ENCODE peak calls at places on chromosome 17, in nine cellular contexts. One of them, this sample, is unnamed. For H3K36me3, the result is how much of the 10 kb centered on the place peaks cover.

GRCh38 chr17:43779145-43780125 is 658 bp upstream of the DUSP3 start:
- DNase-seq in psoas muscle: no peak
- DNase-seq in body of pancreas: no peak
- DNase-seq in CD8-positive, alpha-beta memory T cell: no peak
- DNase-seq in brain microvascular endothelial cell: peak
- DNase-seq in SK-N-SH: no peak
- DNase-seq in PC-9: no peak
- DNase-seq in uterus: no peak
- DNase-seq in adipocyte: no peak
- DNase-seq in this sample: no peak

GRCh38 chr17:63290784-63291183 is 155.3 kb downstream of the CYB561 start:
- DNase-seq in CD8-positive, alpha-beta memory T cell: no peak
- DNase-seq in body of pancreas: no peak
- DNase-seq in brain microvascular endothelial cell: no peak
- DNase-seq in PC-9: no peak
- DNase-seq in adipocyte: no peak
- DNase-seq in psoas muscle: no peak
- DNase-seq in SK-N-SH: no peak
- DNase-seq in uterus: no peak
- DNase-seq in this sample: no peak

GRCh38 chr17:73187203-73187769 is 5.6 kb upstream of the COG1 start:
- DNase-seq in adipocyte: no peak
- DNase-seq in body of pancreas: no peak
- DNase-seq in uterus: no peak
- DNase-seq in SK-N-SH: no peak
- DNase-seq in psoas muscle: no peak
- DNase-seq in brain microvascular endothelial cell: no peak
- DNase-seq in PC-9: no peak
- DNase-seq in CD8-positive, alpha-beta memory T cell: no peak
- DNase-seq in this sample: no peak

GRCh38 chr17:49849711-49850610 is 2.1 kb upstream of the TAC4 start:
- DNase-seq in SK-N-SH: no peak
- DNase-seq in body of pancreas: no peak
- DNase-seq in uterus: no peak
- DNase-seq in psoas muscle: no peak
- DNase-seq in PC-9: no peak
- DNase-seq in CD8-positive, alpha-beta memory T cell: no peak
- DNase-seq in brain microvascular endothelial cell: no peak
- DNase-seq in adipocyte: no peak
- DNase-seq in this sample: no peak

GRCh38 chr17:40313660-40314556 is 4.9 kb downstream of the RARA start:
- DNase-seq in CD8-positive, alpha-beta memory T cell: no peak
- DNase-seq in adipocyte: no peak
- DNase-seq in PC-9: no peak
- DNase-seq in body of pancreas: no peak
- DNase-seq in psoas muscle: no peak
- DNase-seq in uterus: peak
- DNase-seq in SK-N-SH: no peak
- DNase-seq in brain microvascular endothelial cell: no peak
- DNase-seq in this sample: no peak

GRCh38 chr17:43475494-43476089 is 8.2 kb upstream of the DHX8 start:
- DNase-seq in brain microvascular endothelial cell: no peak
- DNase-seq in adipocyte: no peak
- DNase-seq in SK-N-SH: no peak
- DNase-seq in CD8-positive, alpha-beta memory T cell: no peak
- DNase-seq in body of pancreas: no peak
- DNase-seq in psoas muscle: no peak
- DNase-seq in uterus: no peak
- DNase-seq in PC-9: no peak
- DNase-seq in this sample: no peak

GRCh38 chr17:47837401-47838039 is 3.6 kb downstream of the SCRN2 start:
- DNase-seq in psoas muscle: no peak
- DNase-seq in body of pancreas: no peak
- DNase-seq in brain microvascular endothelial cell: no peak
- DNase-seq in uterus: no peak
- DNase-seq in CD8-positive, alpha-beta memory T cell: no peak
- DNase-seq in PC-9: no peak
- DNase-seq in SK-N-SH: no peak
- DNase-seq in adipocyte: no peak
- DNase-seq in this sample: no peak

GRCh38 chr17:51035436-51035835 is 85.2 kb downstream of the SPAG9 start:
- DNase-seq in uterus: no peak
- DNase-seq in body of pancreas: no peak
- DNase-seq in PC-9: no peak
- DNase-seq in psoas muscle: no peak
- DNase-seq in CD8-positive, alpha-beta memory T cell: no peak
- DNase-seq in adipocyte: peak
- DNase-seq in SK-N-SH: no peak
- DNase-seq in brain microvascular endothelial cell: peak
- DNase-seq in this sample: no peak

GRCh38 chr17:62163847-62164246 is 98.8 kb upstream of the MED13 start:
- DNase-seq in SK-N-SH: no peak
- DNase-seq in PC-9: peak
- DNase-seq in brain microvascular endothelial cell: no peak
- DNase-seq in psoas muscle: no peak
- DNase-seq in CD8-positive, alpha-beta memory T cell: no peak
- DNase-seq in uterus: no peak
- DNase-seq in body of pancreas: peak
- DNase-seq in adipocyte: no peak
- DNase-seq in this sample: no peak

GRCh38 chr17:78159575-78160158 is 8.7 kb upstream of the SYNGR2 start:
- DNase-seq in adipocyte: peak
- DNase-seq in PC-9: no peak
- DNase-seq in body of pancreas: no peak
- DNase-seq in CD8-positive, alpha-beta memory T cell: no peak
- DNase-seq in uterus: no peak
- DNase-seq in psoas muscle: no peak
- DNase-seq in SK-N-SH: no peak
- DNase-seq in brain microvascular endothelial cell: no peak
- DNase-seq in this sample: no peak

GRCh38 chr17:14118951-14119350 is 49.6 kb downstream of the COX10 start:
- DNase-seq in PC-9: no peak
- DNase-seq in uterus: no peak
- DNase-seq in psoas muscle: no peak
- DNase-seq in adipocyte: no peak
- DNase-seq in brain microvascular endothelial cell: no peak
- DNase-seq in body of pancreas: no peak
- DNase-seq in SK-N-SH: no peak
- DNase-seq in CD8-positive, alpha-beta memory T cell: no peak
- DNase-seq in this sample: no peak

GRCh38 chr17:55607736-55608341 is 96.6 kb upstream of the SMIM36 start:
- DNase-seq in SK-N-SH: no peak
- DNase-seq in CD8-positive, alpha-beta memory T cell: no peak
- DNase-seq in uterus: peak
- DNase-seq in PC-9: peak
- DNase-seq in adipocyte: peak
- DNase-seq in psoas muscle: peak
- DNase-seq in brain microvascular endothelial cell: no peak
- DNase-seq in body of pancreas: peak
- DNase-seq in this sample: peak

GRCh38 chr17:51439395-51440229 is 179.3 kb downstream of the UTP18 start:
- DNase-seq in body of pancreas: no peak
- DNase-seq in PC-9: no peak
- DNase-seq in SK-N-SH: no peak
- DNase-seq in uterus: no peak
- DNase-seq in CD8-positive, alpha-beta memory T cell: no peak
- DNase-seq in brain microvascular endothelial cell: peak
- DNase-seq in psoas muscle: no peak
- DNase-seq in adipocyte: no peak
- DNase-seq in this sample: no peak

GRCh38 chr17:21303441-21304065 is 19.0 kb downstream of the MAP2K3 start:
- DNase-seq in CD8-positive, alpha-beta memory T cell: no peak
- DNase-seq in uterus: no peak
- DNase-seq in PC-9: no peak
- DNase-seq in psoas muscle: peak
- DNase-seq in body of pancreas: no peak
- DNase-seq in SK-N-SH: no peak
- DNase-seq in adipocyte: no peak
- DNase-seq in brain microvascular endothelial cell: no peak
- DNase-seq in this sample: peak

GRCh38 chr17:43952724-43953666 is 745 bp downstream of the PYY start:
- DNase-seq in SK-N-SH: no peak
- DNase-seq in PC-9: no peak
- DNase-seq in psoas muscle: no peak
- DNase-seq in adipocyte: no peak
- DNase-seq in CD8-positive, alpha-beta memory T cell: no peak
- DNase-seq in uterus: no peak
- DNase-seq in body of pancreas: no peak
- DNase-seq in brain microvascular endothelial cell: no peak
- DNase-seq in this sample: no peak

GRCh38 chr17:51435641-51436091 is 175.3 kb downstream of the UTP18 start:
- DNase-seq in psoas muscle: peak
- DNase-seq in CD8-positive, alpha-beta memory T cell: peak
- DNase-seq in body of pancreas: peak
- DNase-seq in adipocyte: no peak
- DNase-seq in SK-N-SH: peak
- DNase-seq in brain microvascular endothelial cell: peak
- DNase-seq in PC-9: peak
- DNase-seq in uterus: no peak
- DNase-seq in this sample: peak

GRCh38 chr17:75412455-75413317 is 7.2 kb upstream of the GRB2 start:
- DNase-seq in PC-9: peak
- DNase-seq in uterus: peak
- DNase-seq in adipocyte: peak
- DNase-seq in psoas muscle: peak
- DNase-seq in SK-N-SH: peak
- DNase-seq in brain microvascular endothelial cell: peak
- DNase-seq in body of pancreas: peak
- DNase-seq in CD8-positive, alpha-beta memory T cell: peak
- DNase-seq in this sample: no peak

GRCh38 chr17:21455761-21456160 is 79.6 kb downstream of the KCNJ12 start:
- DNase-seq in psoas muscle: no peak
- DNase-seq in adipocyte: no peak
- DNase-seq in CD8-positive, alpha-beta memory T cell: no peak
- DNase-seq in uterus: no peak
- DNase-seq in brain microvascular endothelial cell: no peak
- DNase-seq in PC-9: no peak
- DNase-seq in body of pancreas: no peak
- DNase-seq in SK-N-SH: no peak
- DNase-seq in this sample: no peak

GRCh38 chr17:4591529-4591928 is 7.2 kb downstream of the SMTNL2 start:
- DNase-seq in adipocyte: no peak
- DNase-seq in PC-9: peak
- DNase-seq in body of pancreas: no peak
- DNase-seq in psoas muscle: no peak
- DNase-seq in uterus: no peak
- DNase-seq in brain microvascular endothelial cell: peak
- DNase-seq in SK-N-SH: peak
- DNase-seq in CD8-positive, alpha-beta memory T cell: no peak
- DNase-seq in this sample: no peak

GRCh38 chr17:32206816-32207215 is 58.8 kb upstream of the RHBDL3 start:
- DNase-seq in uterus: no peak
- DNase-seq in psoas muscle: no peak
- DNase-seq in brain microvascular endothelial cell: peak
- DNase-seq in PC-9: no peak
- DNase-seq in CD8-positive, alpha-beta memory T cell: no peak
- DNase-seq in SK-N-SH: no peak
- DNase-seq in body of pancreas: no peak
- DNase-seq in adipocyte: peak
- DNase-seq in this sample: no peak

GRCh38 chr17:1735834-1736347 is 6.8 kb upstream of the SERPINF2 start:
- DNase-seq in adipocyte: no peak
- DNase-seq in SK-N-SH: peak
- DNase-seq in uterus: no peak
- DNase-seq in psoas muscle: no peak
- DNase-seq in body of pancreas: no peak
- DNase-seq in CD8-positive, alpha-beta memory T cell: no peak
- DNase-seq in PC-9: no peak
- DNase-seq in brain microvascular endothelial cell: no peak
- DNase-seq in this sample: no peak

GRCh38 chr17:58356231-58356630 is 4.2 kb upstream of the SUPT4H1 start:
- DNase-seq in SK-N-SH: no peak
- DNase-seq in uterus: no peak
- DNase-seq in adipocyte: no peak
- DNase-seq in brain microvascular endothelial cell: no peak
- DNase-seq in body of pancreas: no peak
- DNase-seq in CD8-positive, alpha-beta memory T cell: no peak
- DNase-seq in psoas muscle: no peak
- DNase-seq in PC-9: no peak
- DNase-seq in this sample: no peak
- H3K36me3 ChIP-seq in SK-N-SH: under half
- H3K36me3 ChIP-seq in uterus: under half
- H3K36me3 ChIP-seq in adipocyte: under half
- H3K36me3 ChIP-seq in brain microvascular endothelial cell: under half
- H3K36me3 ChIP-seq in body of pancreas: under half
- H3K36me3 ChIP-seq in CD8-positive, alpha-beta memory T cell: under half
- H3K36me3 ChIP-seq in psoas muscle: under half
- H3K36me3 ChIP-seq in PC-9: under half
- H3K36me3 ChIP-seq in this sample: under half

GRCh38 chr17:6596511-6596910 is 40.2 kb upstream of the PITPNM3 start:
- DNase-seq in uterus: no peak
- DNase-seq in CD8-positive, alpha-beta memory T cell: no peak
- DNase-seq in body of pancreas: no peak
- DNase-seq in PC-9: no peak
- DNase-seq in psoas muscle: no peak
- DNase-seq in brain microvascular endothelial cell: no peak
- DNase-seq in SK-N-SH: no peak
- DNase-seq in adipocyte: no peak
- DNase-seq in this sample: no peak
- H3K36me3 ChIP-seq in uterus: under half
- H3K36me3 ChIP-seq in CD8-positive, alpha-beta memory T cell: under half
- H3K36me3 ChIP-seq in body of pancreas: under half
- H3K36me3 ChIP-seq in PC-9: half or more
- H3K36me3 ChIP-seq in psoas muscle: under half
- H3K36me3 ChIP-seq in brain microvascular endothelial cell: under half
- H3K36me3 ChIP-seq in SK-N-SH: half or more
- H3K36me3 ChIP-seq in adipocyte: half or more
- H3K36me3 ChIP-seq in this sample: half or more

GRCh38 chr17:81705518-81706231 is 2.5 kb downstream of the MRPL12 start:
- DNase-seq in psoas muscle: peak
- DNase-seq in PC-9: no peak
- DNase-seq in SK-N-SH: no peak
- DNase-seq in body of pancreas: no peak
- DNase-seq in CD8-positive, alpha-beta memory T cell: no peak
- DNase-seq in adipocyte: no peak
- DNase-seq in brain microvascular endothelial cell: no peak
- DNase-seq in uterus: no peak
- DNase-seq in this sample: no peak
- H3K36me3 ChIP-seq in psoas muscle: under half
- H3K36me3 ChIP-seq in PC-9: under half
- H3K36me3 ChIP-seq in SK-N-SH: under half
- H3K36me3 ChIP-seq in body of pancreas: under half
- H3K36me3 ChIP-seq in CD8-positive, alpha-beta memory T cell: under half
- H3K36me3 ChIP-seq in adipocyte: under half
- H3K36me3 ChIP-seq in brain microvascular endothelial cell: under half
- H3K36me3 ChIP-seq in uterus: under half
- H3K36me3 ChIP-seq in this sample: under half

DNA sequence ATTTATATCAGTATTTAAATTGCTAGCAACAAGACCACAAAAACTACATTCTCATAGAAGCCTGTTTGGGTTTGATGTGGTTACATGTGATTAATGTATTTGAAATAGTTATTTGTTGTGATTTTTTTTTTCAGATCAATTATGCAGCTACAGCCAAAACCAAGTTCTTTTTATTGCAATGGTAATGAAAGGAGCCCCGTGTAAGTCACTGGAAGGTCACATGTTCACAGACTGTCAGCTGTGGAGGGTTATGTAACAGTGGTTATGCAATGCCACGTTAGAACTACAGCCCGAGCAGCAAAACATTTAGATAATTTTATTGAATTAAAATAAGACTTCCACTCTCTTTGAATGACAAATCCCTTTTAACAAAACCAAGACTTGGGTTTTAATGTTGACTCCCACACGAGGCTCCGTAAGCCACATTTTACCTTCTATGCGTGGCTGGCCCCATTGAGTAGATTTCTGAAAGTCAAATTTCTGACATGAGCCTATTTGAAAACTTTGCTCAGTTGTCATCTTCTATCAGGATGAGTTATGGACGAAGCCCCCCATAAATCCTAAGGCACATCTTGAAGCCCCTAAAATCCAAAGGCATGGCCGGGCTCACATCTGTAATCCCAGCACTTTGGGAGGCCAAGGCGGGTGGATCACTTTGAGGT is 41.8 kb upstream of the SEC14L1 start:
- DNase-seq in adipocyte: peak
- DNase-seq in CD8-positive, alpha-beta memory T cell: no peak
- DNase-seq in brain microvascular endothelial cell: peak
- DNase-seq in PC-9: no peak
- DNase-seq in body of pancreas: peak
- DNase-seq in SK-N-SH: no peak
- DNase-seq in psoas muscle: no peak
- DNase-seq in uterus: peak
- DNase-seq in this sample: no peak
- H3K36me3 ChIP-seq in adipocyte: under half
- H3K36me3 ChIP-seq in CD8-positive, alpha-beta memory T cell: under half
- H3K36me3 ChIP-seq in brain microvascular endothelial cell: under half
- H3K36me3 ChIP-seq in PC-9: under half
- H3K36me3 ChIP-seq in body of pancreas: under half
- H3K36me3 ChIP-seq in SK-N-SH: under half
- H3K36me3 ChIP-seq in psoas muscle: under half
- H3K36me3 ChIP-seq in uterus: under half
- H3K36me3 ChIP-seq in this sample: under half

This sample was measured in left ventricle myocardium inferior.